ENCODE peak calls at places on chromosomes 13 and 19, in nine cellular contexts. One of them, this sample, is unnamed. For H3K9me3, the result is how much of the 10 kb centered on the place peaks cover.

GRCh38 chr13:112752211-112752610 is 62.4 kb downstream of the ATP11A start:
- DNase-seq in cardiac muscle cell: no peak
- DNase-seq in GM23248: no peak
- DNase-seq in uterus: no peak
- DNase-seq in A549: no peak
- DNase-seq in psoas muscle: peak
- DNase-seq in pancreas: no peak
- DNase-seq in adrenal gland: no peak
- DNase-seq in AG04450: no peak
- DNase-seq in this sample: no peak

GRCh38 chr13:98548230-98548629 is 28.7 kb downstream of the STK24 start:
- DNase-seq in uterus: no peak
- DNase-seq in cardiac muscle cell: no peak
- DNase-seq in AG04450: no peak
- DNase-seq in GM23248: peak
- DNase-seq in adrenal gland: no peak
- DNase-seq in A549: no peak
- DNase-seq in psoas muscle: no peak
- DNase-seq in pancreas: no peak
- DNase-seq in this sample: no peak

GRCh38 chr13:78589206-78589605 is 14.1 kb downstream of the POU4F1 start:
- DNase-seq in cardiac muscle cell: peak
- DNase-seq in AG04450: no peak
- DNase-seq in GM23248: peak
- DNase-seq in uterus: no peak
- DNase-seq in pancreas: no peak
- DNase-seq in adrenal gland: no peak
- DNase-seq in A549: no peak
- DNase-seq in psoas muscle: no peak
- DNase-seq in this sample: no peak

GRCh38 chr19:16849168-16849567 is 20.0 kb downstream of the SIN3B start:
- DNase-seq in adrenal gland: no peak
- DNase-seq in GM23248: peak
- DNase-seq in pancreas: no peak
- DNase-seq in A549: peak
- DNase-seq in psoas muscle: no peak
- DNase-seq in cardiac muscle cell: no peak
- DNase-seq in uterus: no peak
- DNase-seq in AG04450: no peak
- DNase-seq in this sample: no peak

GRCh38 chr13:40189885-40190655 is 476.4 kb downstream of the FOXO1 start:
- DNase-seq in A549: no peak
- DNase-seq in psoas muscle: no peak
- DNase-seq in cardiac muscle cell: no peak
- DNase-seq in AG04450: no peak
- DNase-seq in pancreas: no peak
- DNase-seq in adrenal gland: no peak
- DNase-seq in GM23248: peak
- DNase-seq in uterus: no peak
- DNase-seq in this sample: no peak

GRCh38 chr19:10402441-10403038 is 802 bp downstream of the CDC37 start:
- DNase-seq in uterus: peak
- DNase-seq in A549: no peak
- DNase-seq in psoas muscle: peak
- DNase-seq in adrenal gland: peak
- DNase-seq in GM23248: peak
- DNase-seq in pancreas: no peak
- DNase-seq in cardiac muscle cell: no peak
- DNase-seq in AG04450: no peak
- DNase-seq in this sample: no peak

GRCh38 chr19:11377756-11378155 is 3.3 kb downstream of the SWSAP1 start:
- DNase-seq in A549: no peak
- DNase-seq in AG04450: no peak
- DNase-seq in cardiac muscle cell: no peak
- DNase-seq in adrenal gland: no peak
- DNase-seq in psoas muscle: no peak
- DNase-seq in GM23248: peak
- DNase-seq in pancreas: no peak
- DNase-seq in uterus: no peak
- DNase-seq in this sample: no peak

GRCh38 chr19:13978306-13978705 is 26.0 kb downstream of the DCAF15 start:
- DNase-seq in GM23248: peak
- DNase-seq in cardiac muscle cell: peak
- DNase-seq in pancreas: peak
- DNase-seq in A549: no peak
- DNase-seq in AG04450: no peak
- DNase-seq in adrenal gland: peak
- DNase-seq in psoas muscle: peak
- DNase-seq in uterus: peak
- DNase-seq in this sample: peak

GRCh38 chr19:38255759-38256052 is 468 bp downstream of the PPP1R14A start:
- DNase-seq in psoas muscle: no peak
- DNase-seq in cardiac muscle cell: peak
- DNase-seq in AG04450: no peak
- DNase-seq in pancreas: no peak
- DNase-seq in uterus: no peak
- DNase-seq in adrenal gland: no peak
- DNase-seq in A549: no peak
- DNase-seq in GM23248: no peak
- DNase-seq in this sample: no peak

GRCh38 chr19:43372462-43372861 is 19.0 kb downstream of the CD177 start:
- DNase-seq in A549: no peak
- DNase-seq in adrenal gland: no peak
- DNase-seq in pancreas: no peak
- DNase-seq in psoas muscle: no peak
- DNase-seq in AG04450: no peak
- DNase-seq in cardiac muscle cell: no peak
- DNase-seq in GM23248: peak
- DNase-seq in uterus: no peak
- DNase-seq in this sample: no peak

GRCh38 chr19:39403331-39404312 is 3.0 kb upstream of the ZFP36 start:
- DNase-seq in adrenal gland: peak
- DNase-seq in pancreas: peak
- DNase-seq in cardiac muscle cell: peak
- DNase-seq in GM23248: peak
- DNase-seq in uterus: peak
- DNase-seq in AG04450: peak
- DNase-seq in psoas muscle: peak
- DNase-seq in A549: peak
- DNase-seq in this sample: peak

DNA sequence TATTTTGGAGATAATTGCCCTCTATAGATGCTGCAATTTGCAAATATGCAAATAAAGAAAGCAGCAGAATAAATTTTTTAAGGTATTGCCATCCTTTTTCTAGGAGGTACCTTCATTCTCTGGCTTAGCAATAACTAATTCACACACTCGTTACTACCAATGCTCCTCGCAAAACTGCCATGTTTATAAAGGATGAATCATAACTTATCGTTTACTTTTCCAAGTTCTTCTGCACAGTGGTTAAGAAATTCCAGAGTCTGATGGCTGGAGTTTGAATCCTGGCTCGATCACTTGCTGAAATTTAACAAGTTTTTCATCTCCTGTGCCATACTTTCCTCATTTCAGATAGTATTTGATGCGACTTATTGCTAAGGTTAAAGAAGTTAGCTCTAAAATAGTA is 708.6 kb upstream of the KLHL1 start:
- DNase-seq in AG04450: no peak
- DNase-seq in GM23248: no peak
- DNase-seq in cardiac muscle cell: no peak
- DNase-seq in pancreas: no peak
- DNase-seq in A549: no peak
- DNase-seq in adrenal gland: no peak
- DNase-seq in uterus: no peak
- DNase-seq in psoas muscle: no peak
- DNase-seq in this sample: no peak
- H3K9me3 ChIP-seq in AG04450: under half
- H3K9me3 ChIP-seq in GM23248: under half
- H3K9me3 ChIP-seq in cardiac muscle cell: under half
- H3K9me3 ChIP-seq in pancreas: under half
- H3K9me3 ChIP-seq in A549: under half
- H3K9me3 ChIP-seq in adrenal gland: under half
- H3K9me3 ChIP-seq in uterus: under half
- H3K9me3 ChIP-seq in psoas muscle: under half
- H3K9me3 ChIP-seq in this sample: under half

GRCh38 chr13:44141725-44142539 is 231.7 kb upstream of the SERP2 start:
- DNase-seq in cardiac muscle cell: peak
- DNase-seq in GM23248: peak
- DNase-seq in adrenal gland: peak
- DNase-seq in A549: peak
- DNase-seq in psoas muscle: peak
- DNase-seq in AG04450: peak
- DNase-seq in uterus: peak
- DNase-seq in pancreas: peak
- DNase-seq in this sample: peak

GRCh38 chr13:44140146-44140545 is 233.5 kb upstream of the SERP2 start:
- DNase-seq in uterus: no peak
- DNase-seq in A549: no peak
- DNase-seq in cardiac muscle cell: no peak
- DNase-seq in psoas muscle: no peak
- DNase-seq in GM23248: no peak
- DNase-seq in adrenal gland: no peak
- DNase-seq in AG04450: no peak
- DNase-seq in pancreas: no peak
- DNase-seq in this sample: no peak

GRCh38 chr13:44142540-44142867 is 231.1 kb upstream of the SERP2 start:
- DNase-seq in AG04450: no peak
- DNase-seq in cardiac muscle cell: no peak
- DNase-seq in uterus: peak
- DNase-seq in GM23248: no peak
- DNase-seq in A549: no peak
- DNase-seq in psoas muscle: no peak
- DNase-seq in pancreas: peak
- DNase-seq in adrenal gland: peak
- DNase-seq in this sample: no peak

GRCh38 chr13:44141213-44141724 is 232.4 kb upstream of the SERP2 start:
- DNase-seq in pancreas: peak
- DNase-seq in GM23248: no peak
- DNase-seq in psoas muscle: no peak
- DNase-seq in adrenal gland: peak
- DNase-seq in A549: no peak
- DNase-seq in cardiac muscle cell: peak
- DNase-seq in uterus: no peak
- DNase-seq in AG04450: no peak
- DNase-seq in this sample: no peak

GRCh38 chr13:44142911-44143665 is 230.5 kb upstream of the SERP2 start:
- DNase-seq in cardiac muscle cell: no peak
- DNase-seq in psoas muscle: no peak
- DNase-seq in AG04450: no peak
- DNase-seq in A549: peak
- DNase-seq in uterus: no peak
- DNase-seq in adrenal gland: no peak
- DNase-seq in pancreas: no peak
- DNase-seq in GM23248: peak
- DNase-seq in this sample: no peak
- H3K27ac ChIP-seq in cardiac muscle cell: no peak
- H3K27ac ChIP-seq in psoas muscle: peak
- H3K27ac ChIP-seq in AG04450: no peak
- H3K27ac ChIP-seq in A549: peak
- H3K27ac ChIP-seq in uterus: peak
- H3K27ac ChIP-seq in adrenal gland: peak
- H3K27ac ChIP-seq in pancreas: no peak
- H3K27ac ChIP-seq in GM23248: no peak
- H3K27ac ChIP-seq in this sample: no peak

GRCh38 chr19:56577719-56578602 is 10.7 kb downstream of the ZNF470 start:
- DNase-seq in adrenal gland: no peak
- DNase-seq in cardiac muscle cell: no peak
- DNase-seq in GM23248: no peak
- DNase-seq in AG04450: no peak
- DNase-seq in uterus: no peak
- DNase-seq in psoas muscle: no peak
- DNase-seq in A549: no peak
- DNase-seq in pancreas: no peak
- DNase-seq in this sample: no peak

DNA sequence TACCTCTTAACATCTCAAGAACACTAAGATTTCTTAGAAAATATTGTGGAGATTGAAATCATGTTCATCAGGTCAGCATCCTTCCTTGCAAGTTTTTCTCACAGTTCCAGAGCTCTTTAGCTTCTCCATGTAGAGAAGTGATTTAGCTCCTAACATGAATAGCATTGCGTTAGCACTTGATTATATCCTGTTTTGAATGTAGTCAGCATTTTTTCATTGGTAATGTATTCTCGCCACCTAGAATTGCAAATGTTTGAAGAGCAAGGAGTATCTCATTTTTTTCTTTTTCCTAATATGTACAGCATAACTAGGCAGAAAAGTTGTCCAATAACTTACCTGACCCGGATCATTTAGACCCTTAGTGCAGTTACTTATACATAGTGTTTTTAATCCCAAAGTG is 6.6 kb downstream of the ZNF470 start:
- DNase-seq in pancreas: no peak
- DNase-seq in cardiac muscle cell: no peak
- DNase-seq in adrenal gland: no peak
- DNase-seq in GM23248: no peak
- DNase-seq in psoas muscle: no peak
- DNase-seq in A549: no peak
- DNase-seq in AG04450: no peak
- DNase-seq in uterus: no peak
- DNase-seq in this sample: no peak
- H3K9me3 ChIP-seq in pancreas: under half
- H3K9me3 ChIP-seq in cardiac muscle cell: under half
- H3K9me3 ChIP-seq in adrenal gland: half or more
- H3K9me3 ChIP-seq in GM23248: under half
- H3K9me3 ChIP-seq in psoas muscle: half or more
- H3K9me3 ChIP-seq in A549: half or more
- H3K9me3 ChIP-seq in AG04450: under half
- H3K9me3 ChIP-seq in uterus: half or more
- H3K9me3 ChIP-seq in this sample: half or more

DNA sequence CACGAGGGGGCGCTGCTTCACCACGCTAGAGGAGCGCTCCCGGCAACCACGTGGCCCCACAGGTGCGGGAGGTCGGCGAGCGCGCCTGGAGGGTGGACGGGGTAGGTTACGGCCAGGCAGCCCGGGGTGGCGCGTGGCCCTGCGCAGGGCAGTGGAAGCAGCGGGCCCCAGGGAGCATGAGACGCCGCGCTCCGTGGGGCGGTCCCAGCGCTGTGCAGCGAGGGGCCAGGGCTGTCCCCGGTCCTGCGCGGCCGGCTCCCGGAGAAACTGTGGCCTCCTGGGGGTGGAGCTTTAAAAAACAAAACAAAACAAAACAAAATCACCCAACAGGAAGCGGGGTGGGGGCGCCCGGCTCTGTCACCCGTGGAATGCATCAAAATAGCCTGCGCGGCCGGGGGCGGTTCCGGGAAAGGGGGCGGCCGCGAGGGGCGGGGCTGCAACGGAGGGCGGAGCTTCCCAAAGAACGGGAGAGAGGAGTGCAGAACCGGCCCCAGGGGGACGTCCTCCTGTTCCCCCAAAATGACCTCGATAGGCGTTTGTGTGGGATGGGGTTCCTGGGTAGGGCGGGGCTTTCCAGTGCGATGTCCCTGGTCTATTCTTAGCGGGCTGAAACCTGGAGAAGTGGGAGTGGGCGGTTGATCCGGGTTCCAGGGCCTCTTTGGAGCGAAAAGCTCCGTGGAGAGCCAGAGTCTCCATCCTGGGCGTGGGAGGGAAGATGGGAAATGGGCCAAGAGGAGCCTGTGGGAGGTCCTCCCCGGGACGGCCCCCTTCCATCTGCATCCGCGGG is 27.3 kb downstream of the NUMBL start:
- DNase-seq in adrenal gland: peak
- DNase-seq in GM23248: peak
- DNase-seq in AG04450: peak
- DNase-seq in pancreas: peak
- DNase-seq in A549: peak
- DNase-seq in uterus: peak
- DNase-seq in cardiac muscle cell: peak
- DNase-seq in psoas muscle: peak
- DNase-seq in this sample: peak
- H3K27ac ChIP-seq in adrenal gland: peak
- H3K27ac ChIP-seq in GM23248: peak
- H3K27ac ChIP-seq in AG04450: peak
- H3K27ac ChIP-seq in pancreas: peak
- H3K27ac ChIP-seq in A549: peak
- H3K27ac ChIP-seq in uterus: peak
- H3K27ac ChIP-seq in cardiac muscle cell: no peak
- H3K27ac ChIP-seq in psoas muscle: peak
- H3K27ac ChIP-seq in this sample: peak